ENCODE peak calls at places on chromosomes 13 and 19, in six cellular contexts. F, G, L, Z, W and R are unnamed samples.

GRCh38 chr13:39942901-39943273 is 287.4 kb downstream of the COG6 start:
- DNase-seq in F (peak; percentile 95), G (peak; percentile 43), L (peak; percentile 57), Z (no peak), W (peak; percentile 33), R (peak; percentile 78)

GRCh38 chr13:31611214-31611613 is 128.1 kb upstream of the RXFP2 start:
- DNase-seq in F (no peak), G (no peak), L (no peak), Z (no peak), W (no peak), R (no peak)

GRCh38 chr13:30982506-30982905 is 50.0 kb downstream of the TEX26 start:
- DNase-seq in F (no peak), G (no peak), L (no peak), Z (no peak), W (no peak), R (no peak)

GRCh38 chr19:18322318-18322758 is 538 bp downstream of the LSM4 start:
- DNase-seq in F (peak; percentile 60), G (no peak), L (peak; percentile 65), Z (no peak), W (no peak), R (peak; percentile 80)

GRCh38 chr13:38872693-38873092 is 117.9 kb downstream of the STOML3 start:
- DNase-seq in F (peak; percentile 57), G (no peak), L (peak; percentile 5), Z (no peak), W (no peak), R (no peak)

GRCh38 chr19:32830231-32831014 is 39.1 kb downstream of the SLC7A9 start:
- DNase-seq in F (peak; percentile 17), G (no peak), L (peak; percentile 55), Z (no peak), W (peak; percentile 6), R (peak; percentile 68)

GRCh38 chr13:113941571-113942191 is 32.2 kb downstream of the C13orf46 start:
- DNase-seq in F (peak; percentile 37), G (no peak), L (no peak), Z (no peak), W (no peak), R (peak; percentile 75)

GRCh38 chr19:17244618-17245534 is 843 bp downstream of the NR2F6 start:
- DNase-seq in F (no peak), G (no peak), L (no peak), Z (no peak), W (no peak), R (no peak)

GRCh38 chr13:53201454-53202225 is 173.0 kb downstream of the OLFM4 start:
- DNase-seq in F (peak; percentile 7), G (no peak), L (no peak), Z (no peak), W (no peak), R (peak; percentile 1)

GRCh38 chr13:44249439-44249838 is 124.2 kb upstream of the SERP2 start:
- DNase-seq in F (peak; percentile 85), G (peak; percentile 46), L (peak; percentile 77), Z (no peak), W (peak; percentile 47), R (peak; percentile 48)

GRCh38 chr19:1254530-1255185 is 6.3 kb downstream of the MIDN start:
- DNase-seq in F (no peak), G (no peak), L (no peak), Z (no peak), W (no peak), R (no peak)

GRCh38 chr19:37304884-37305255 is 66.0 kb upstream of the ZNF527 start:
- DNase-seq in F (no peak), G (no peak), L (no peak), Z (no peak), W (no peak), R (no peak)

GRCh38 chr13:83449666-83450395 is 432.4 kb downstream of the SLITRK1 start:
- DNase-seq in F (peak; percentile 20), G (no peak), L (peak; percentile 62), Z (no peak), W (peak; percentile 13), R (no peak)

GRCh38 chr13:50437252-50437651 is 406.2 kb downstream of the DLEU7 start:
- DNase-seq in F (no peak), G (no peak), L (peak; percentile 87), Z (no peak), W (peak; percentile 45), R (no peak)

GRCh38 chr19:719081-719512 is 10.4 kb downstream of the PALM start:
- DNase-seq in F (peak; percentile 66), G (peak; percentile 37), L (no peak), Z (no peak), W (no peak), R (no peak)

GRCh38 chr13:48892311-48892710 is 83.4 kb upstream of the FNDC3A start:
- DNase-seq in F (peak; percentile 73), G (no peak), L (peak; percentile 92), Z (no peak), W (peak; percentile 29), R (peak; percentile 23)

GRCh38 chr19:3644351-3645066 is 17.9 kb upstream of the CACTIN start:
- DNase-seq in F (peak; percentile 12), G (peak; percentile 44), L (peak; percentile 49), Z (no peak), W (no peak), R (no peak)

GRCh38 chr13:60654405-60654804 is 257.4 kb downstream of the TDRD3 start:
- DNase-seq in F (peak; percentile 36), G (no peak), L (no peak), Z (no peak), W (no peak), R (no peak)

GRCh38 chr19:41933693-41934426 is 5.6 kb upstream of the ERFL start:
- DNase-seq in F (no peak), G (no peak), L (no peak), Z (no peak), W (no peak), R (no peak)

GRCh38 chr13:87052731-87053130 is 618.4 kb upstream of the SLITRK5 start:
- DNase-seq in F (no peak), G (no peak), L (peak; percentile 54), Z (no peak), W (no peak), R (no peak)

GRCh38 chr19:18939922-18940775 is 868 bp downstream of the HOMER3 start:
- DNase-seq in F (peak; percentile 55), G (no peak), L (peak; percentile 46), Z (no peak), W (no peak), R (peak; percentile 43)

GRCh38 chr19:16542894-16543498 is 759 bp upstream of the CHERP start:
- DNase-seq in F (peak; percentile 3), G (no peak), L (no peak), Z (no peak), W (no peak), R (no peak)

GRCh38 chr13:42740753-42741152 is 40.6 kb upstream of the FAM216B start:
- DNase-seq in F (peak; percentile 57), G (no peak), L (no peak), Z (no peak), W (no peak), R (no peak)

GRCh38 chr19:29547981-29548380 is 22.2 kb downstream of the VSTM2B start:
- DNase-seq in F (no peak), G (no peak), L (no peak), Z (no peak), W (no peak), R (no peak)

GRCh38 chr13:34076319-34076718 is 258.4 kb downstream of the RFC3 start:
- DNase-seq in F (no peak), G (no peak), L (no peak), Z (no peak), W (no peak), R (no peak)

GRCh38 chr19:35949131-35949530 is 13.0 kb downstream of the LRFN3 start:
- DNase-seq in F (no peak), G (no peak), L (no peak), Z (no peak), W (no peak), R (no peak)

GRCh38 chr19:1864480-1865171 is 1.2 kb upstream of the KLF16 start:
- DNase-seq in F (peak; percentile 67), G (no peak), L (peak; percentile 38), Z (no peak), W (no peak), R (peak; percentile 80)

GRCh38 chr19:15169541-15170285 is 31.1 kb downstream of the NOTCH3 start:
- DNase-seq in F (no peak), G (no peak), L (no peak), Z (no peak), W (no peak), R (no peak)

GRCh38 chr19:11694533-11695439 is 44.0 kb downstream of the ZNF823 start:
- DNase-seq in F (peak; percentile 94), G (peak; percentile 91), L (peak; percentile 86), Z (peak; percentile 46), W (peak; percentile 70), R (peak; percentile 70)

GRCh38 chr19:11692127-11692790 is 46.5 kb downstream of the ZNF823 start:
- DNase-seq in F (no peak), G (no peak), L (no peak), Z (no peak), W (no peak), R (no peak)

GRCh38 chr19:11698231-11698630 is 40.5 kb downstream of the ZNF823 start:
- DNase-seq in F (no peak), G (no peak), L (no peak), Z (no peak), W (no peak), R (no peak)

GRCh38 chr19:11697284-11697855 is 41.4 kb downstream of the ZNF823 start:
- DNase-seq in F (no peak), G (no peak), L (no peak), Z (no peak), W (no peak), R (no peak)

GRCh38 chr19:11693505-11694499 is 44.9 kb downstream of the ZNF823 start:
- DNase-seq in F (peak; percentile 66), G (no peak), L (peak; percentile 75), Z (no peak), W (no peak), R (no peak)
- H3K4me3 ChIP-seq in F (peak overlapping the region; percentile 62), G (peak overlapping the region; percentile 86), L (peak overlapping the region; percentile 85), Z (peak overlapping the region; percentile 75), W (peak overlapping the region; percentile 81), R (peak overlapping the region; percentile 43)

DNA sequence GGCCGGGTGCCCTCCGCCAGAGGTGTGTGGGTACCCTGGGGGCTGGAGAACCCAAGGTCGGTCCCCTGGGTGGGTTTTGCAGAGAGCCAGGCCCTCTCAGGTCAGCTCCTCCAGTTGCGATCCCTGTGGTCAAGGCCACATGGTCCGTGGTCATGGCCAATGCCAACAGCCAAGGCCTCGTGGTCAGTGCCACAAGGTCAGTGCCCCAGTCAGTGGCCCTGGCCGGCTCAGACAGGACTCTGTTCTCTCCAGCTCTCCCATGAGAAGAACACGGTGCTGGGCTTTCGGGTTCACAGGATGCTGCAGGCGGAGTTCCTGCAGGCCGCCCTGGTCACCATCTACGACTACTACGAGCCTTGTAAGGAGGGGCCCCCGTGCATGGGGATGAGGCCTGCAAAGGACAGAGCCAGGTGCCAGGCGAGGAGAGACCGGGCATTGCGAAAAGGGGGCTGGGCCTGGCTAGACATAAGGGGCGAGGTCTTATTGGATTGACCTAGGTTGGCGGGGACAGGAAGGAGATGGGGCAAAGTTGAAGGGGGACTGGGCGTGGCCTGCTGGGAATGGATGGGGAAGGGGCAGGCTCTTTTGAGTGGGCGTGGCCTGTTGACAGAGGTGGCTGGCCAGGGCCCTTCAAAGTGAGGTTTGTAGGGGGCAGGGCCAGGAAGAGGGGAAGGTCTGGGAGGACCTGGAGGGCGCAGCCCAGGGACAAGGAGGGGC is 15.2 kb upstream of the SHFL start:
- DNase-seq in F (no peak), G (no peak), L (no peak), Z (no peak), W (no peak), R (no peak)
- H3K27me3 ChIP-seq in F (no peaks in the 10 kb centered on the region), G (no peaks in the 10 kb centered on the region), L (peaks cover 10% of the 10 kb centered on the region), Z (peaks cover 17% of the 10 kb centered on the region), W (peaks cover 14% of the 10 kb centered on the region), R (no peaks in the 10 kb centered on the region)

GRCh38 chr19:51798958-51799310 is 4.0 kb downstream of the FPR3 start:
- DNase-seq in F (no peak), G (no peak), L (no peak), Z (no peak), W (no peak), R (no peak)
- H3K4me3 ChIP-seq in F (no peak overlapping the region), G (no peak overlapping the region), L (no peak overlapping the region), Z (no peak overlapping the region), W (peak overlapping the region; percentile 22), R (no peak overlapping the region)

GRCh38 chr19:39514840-39515550 is at the start of gene SELENOV:
- DNase-seq in F (no peak), G (no peak), L (no peak), Z (no peak), W (no peak), R (no peak)
- H3K27me3 ChIP-seq in F (peaks cover 19% of the 10 kb centered on the region), G (peaks cover 6% of the 10 kb centered on the region), L (peaks cover 58% of the 10 kb centered on the region), Z (peaks cover 86% of the 10 kb centered on the region), W (peaks cover 50% of the 10 kb centered on the region), R (peaks cover 48% of the 10 kb centered on the region)